ENCODE peak calls at places on chromosomes 6 and 20, in nine cellular contexts. V, Z, Q, X, Y, O, A, C and S are unnamed samples.

GRCh38 chr6:106894978-106895702 is 79.4 kb downstream of the CD24 start:
- DNase-seq in Q (peak; percentile 4), V (peak; percentile 66), Z (no peak), Y (no peak), O (no peak), X (no peak), A (peak; percentile 10), C (no peak), S (no peak)

GRCh38 chr20:41336711-41337492 is 3.7 kb upstream of the LPIN3 start:
- DNase-seq in V (no peak), A (no peak), C (no peak), O (no peak), Y (no peak), Z (no peak), Q (no peak), X (peak; percentile 11), S (no peak)

GRCh38 chr6:100464162-100464851 is 414 bp downstream of the SIM1 start:
- DNase-seq in Y (no peak), O (no peak), X (no peak), C (no peak), V (no peak), Q (no peak), A (no peak), Z (no peak), S (no peak)

GRCh38 chr6:38846844-38847243 is 131.7 kb downstream of the DNAH8 start:
- DNase-seq in Z (no peak), A (peak; percentile 11), C (no peak), X (no peak), Q (peak; percentile 26), V (no peak), Y (no peak), O (no peak), S (no peak)

GRCh38 chr6:12265795-12266194 is 24.4 kb upstream of the EDN1 start:
- DNase-seq in A (no peak), O (no peak), Z (no peak), C (no peak), Y (no peak), V (peak; percentile 64), X (no peak), Q (no peak), S (no peak)

GRCh38 chr6:22364314-22364713 is 67.5 kb upstream of the PRL start:
- DNase-seq in Q (no peak), C (no peak), O (no peak), Z (no peak), V (no peak), X (no peak), Y (no peak), A (no peak), S (no peak)

GRCh38 chr20:31666258-31667042 is 28.7 kb downstream of the COX4I2 start:
- DNase-seq in V (peak; percentile 32), O (no peak), X (no peak), A (no peak), Y (no peak), Q (no peak), Z (no peak), C (no peak), S (no peak)

GRCh38 chr6:113634352-113635163 is 222.6 kb upstream of the MARCKS start:
- DNase-seq in O (no peak), Z (no peak), C (peak; percentile 31), Y (no peak), X (no peak), Q (peak; percentile 77), A (no peak), V (peak; percentile 12), S (no peak)

GRCh38 chr6:112231609-112232060 is 22.7 kb downstream of the LAMA4 start:
- DNase-seq in Y (no peak), Z (no peak), V (no peak), O (no peak), Q (peak; percentile 57), A (no peak), X (no peak), C (no peak), S (no peak)

GRCh38 chr20:50762435-50763201 is 31.2 kb downstream of the PARD6B start:
- DNase-seq in V (peak; percentile 64), Y (peak; percentile 97), A (no peak), C (peak; percentile 13), Q (peak; percentile 57), O (no peak), X (peak; percentile 65), Z (no peak), S (no peak)

GRCh38 chr20:33522256-33522820 is 32.4 kb downstream of the CBFA2T2 start:
- DNase-seq in O (no peak), Z (no peak), V (no peak), X (no peak), Q (peak; percentile 5), Y (no peak), C (no peak), A (no peak), S (no peak)

GRCh38 chr20:49166534-49167449 is 21.3 kb downstream of the STAU1 start:
- DNase-seq in Q (no peak), C (no peak), X (no peak), Y (no peak), O (no peak), A (no peak), Z (no peak), V (no peak), S (no peak)

GRCh38 chr6:139568157-139568955 is 193.9 kb upstream of the CITED2 start:
- DNase-seq in V (no peak), C (no peak), Y (no peak), O (no peak), Q (no peak), A (no peak), X (no peak), Z (no peak), S (no peak)

GRCh38 chr20:50601511-50602431 is 89.6 kb downstream of the RIPOR3 start:
- DNase-seq in X (no peak), Q (peak; percentile 30), Y (no peak), O (no peak), V (no peak), Z (no peak), A (no peak), C (no peak), S (no peak)

GRCh38 chr6:98343004-98343403 is 491.4 kb upstream of the POU3F2 start:
- DNase-seq in Q (no peak), C (no peak), Z (no peak), Y (no peak), A (no peak), V (no peak), X (no peak), O (no peak), S (no peak)

GRCh38 chr6:25991785-25992412 is 29.3 kb downstream of the TRIM38 start:
- DNase-seq in X (peak; percentile 76), V (peak; percentile 80), Y (peak; percentile 75), Z (no peak), C (peak; percentile 49), A (peak; percentile 8), O (no peak), Q (peak; percentile 69), S (peak; percentile 14)